ENCODE peak calls at places on chromosomes 13 and 19, in seven cellular contexts. One of them, this sample, is unnamed.

GRCh38 chr13:20685042-20685441 is 18.5 kb upstream of the IL17D start:
- DNase-seq in activated T-helper 9 cell treated with anti-CD3 and anti-CD28 coated beads, Interleukin-2, amount 50 U/mL, for 16 hours: no peak
- DNase-seq in NCI-H1930: no peak
- DNase-seq in NCI-H2029: no peak
- DNase-seq in activated naive CD4-positive, alpha-beta T cell treated with anti-CD3 and anti-CD28 coated beads for 36 hours: no peak
- DNase-seq in hypothalamus: no peak
- DNase-seq in amygdala: no peak
- DNase-seq in this sample: no peak

GRCh38 chr13:112065867-112066623 is 904 bp upstream of the SOX1 start:
- DNase-seq in activated naive CD4-positive, alpha-beta T cell treated with anti-CD3 and anti-CD28 coated beads for 36 hours: no peak
- DNase-seq in NCI-H2029: no peak
- DNase-seq in hypothalamus: no peak
- DNase-seq in activated T-helper 9 cell treated with anti-CD3 and anti-CD28 coated beads, Interleukin-2, amount 50 U/mL, for 16 hours: no peak
- DNase-seq in NCI-H1930: no peak
- DNase-seq in amygdala: no peak
- DNase-seq in this sample: no peak

GRCh38 chr19:15123900-15124299 is 16.7 kb downstream of the SYDE1 start:
- DNase-seq in amygdala: no peak
- DNase-seq in activated T-helper 9 cell treated with anti-CD3 and anti-CD28 coated beads, Interleukin-2, amount 50 U/mL, for 16 hours: no peak
- DNase-seq in activated naive CD4-positive, alpha-beta T cell treated with anti-CD3 and anti-CD28 coated beads for 36 hours: no peak
- DNase-seq in NCI-H2029: peak
- DNase-seq in NCI-H1930: no peak
- DNase-seq in hypothalamus: peak
- DNase-seq in this sample: no peak

GRCh38 chr19:1245468-1245867 is 2.9 kb upstream of the MIDN start:
- DNase-seq in activated T-helper 9 cell treated with anti-CD3 and anti-CD28 coated beads, Interleukin-2, amount 50 U/mL, for 16 hours: no peak
- DNase-seq in NCI-H1930: no peak
- DNase-seq in NCI-H2029: no peak
- DNase-seq in amygdala: no peak
- DNase-seq in hypothalamus: no peak
- DNase-seq in activated naive CD4-positive, alpha-beta T cell treated with anti-CD3 and anti-CD28 coated beads for 36 hours: no peak
- DNase-seq in this sample: peak

GRCh38 chr13:80029170-80029569 is 311.8 kb downstream of the SPRY2 start:
- DNase-seq in NCI-H1930: no peak
- DNase-seq in activated naive CD4-positive, alpha-beta T cell treated with anti-CD3 and anti-CD28 coated beads for 36 hours: no peak
- DNase-seq in activated T-helper 9 cell treated with anti-CD3 and anti-CD28 coated beads, Interleukin-2, amount 50 U/mL, for 16 hours: no peak
- DNase-seq in NCI-H2029: peak
- DNase-seq in amygdala: no peak
- DNase-seq in hypothalamus: no peak
- DNase-seq in this sample: no peak

GRCh38 chr13:95455782-95456181 is 96.7 kb upstream of the CLDN10 start:
- DNase-seq in amygdala: no peak
- DNase-seq in NCI-H2029: no peak
- DNase-seq in NCI-H1930: no peak
- DNase-seq in hypothalamus: no peak
- DNase-seq in activated naive CD4-positive, alpha-beta T cell treated with anti-CD3 and anti-CD28 coated beads for 36 hours: no peak
- DNase-seq in activated T-helper 9 cell treated with anti-CD3 and anti-CD28 coated beads, Interleukin-2, amount 50 U/mL, for 16 hours: no peak
- DNase-seq in this sample: no peak

GRCh38 chr13:114149774-114150740 is 17.6 kb upstream of the RASA3 start:
- DNase-seq in NCI-H2029: peak
- DNase-seq in NCI-H1930: no peak
- DNase-seq in activated T-helper 9 cell treated with anti-CD3 and anti-CD28 coated beads, Interleukin-2, amount 50 U/mL, for 16 hours: no peak
- DNase-seq in hypothalamus: no peak
- DNase-seq in activated naive CD4-positive, alpha-beta T cell treated with anti-CD3 and anti-CD28 coated beads for 36 hours: no peak
- DNase-seq in amygdala: no peak
- DNase-seq in this sample: no peak

GRCh38 chr19:1512671-1513491 is at the start of gene ADAMTSL5:
- DNase-seq in activated T-helper 9 cell treated with anti-CD3 and anti-CD28 coated beads, Interleukin-2, amount 50 U/mL, for 16 hours: peak
- DNase-seq in hypothalamus: no peak
- DNase-seq in NCI-H1930: no peak
- DNase-seq in activated naive CD4-positive, alpha-beta T cell treated with anti-CD3 and anti-CD28 coated beads for 36 hours: peak
- DNase-seq in NCI-H2029: no peak
- DNase-seq in amygdala: no peak
- DNase-seq in this sample: no peak

GRCh38 chr13:113734099-113734825 is 24.8 kb upstream of the TMEM255B start:
- DNase-seq in amygdala: no peak
- DNase-seq in NCI-H2029: no peak
- DNase-seq in activated T-helper 9 cell treated with anti-CD3 and anti-CD28 coated beads, Interleukin-2, amount 50 U/mL, for 16 hours: no peak
- DNase-seq in activated naive CD4-positive, alpha-beta T cell treated with anti-CD3 and anti-CD28 coated beads for 36 hours: no peak
- DNase-seq in hypothalamus: no peak
- DNase-seq in NCI-H1930: no peak
- DNase-seq in this sample: peak

GRCh38 chr13:100987993-100988392 is 313.4 kb upstream of the TMTC4 start:
- DNase-seq in NCI-H1930: peak
- DNase-seq in hypothalamus: no peak
- DNase-seq in amygdala: no peak
- DNase-seq in activated naive CD4-positive, alpha-beta T cell treated with anti-CD3 and anti-CD28 coated beads for 36 hours: no peak
- DNase-seq in activated T-helper 9 cell treated with anti-CD3 and anti-CD28 coated beads, Interleukin-2, amount 50 U/mL, for 16 hours: no peak
- DNase-seq in NCI-H2029: no peak
- DNase-seq in this sample: no peak

GRCh38 chr13:77729502-77730221 is 32.2 kb downstream of the SLAIN1 start:
- DNase-seq in hypothalamus: no peak
- DNase-seq in activated naive CD4-positive, alpha-beta T cell treated with anti-CD3 and anti-CD28 coated beads for 36 hours: peak
- DNase-seq in amygdala: no peak
- DNase-seq in NCI-H2029: no peak
- DNase-seq in activated T-helper 9 cell treated with anti-CD3 and anti-CD28 coated beads, Interleukin-2, amount 50 U/mL, for 16 hours: no peak
- DNase-seq in NCI-H1930: no peak
- DNase-seq in this sample: no peak

GRCh38 chr19:50703915-50704548 is 15.6 kb downstream of the SHANK1 start:
- DNase-seq in amygdala: no peak
- DNase-seq in NCI-H1930: no peak
- DNase-seq in hypothalamus: no peak
- DNase-seq in activated naive CD4-positive, alpha-beta T cell treated with anti-CD3 and anti-CD28 coated beads for 36 hours: no peak
- DNase-seq in NCI-H2029: no peak
- DNase-seq in activated T-helper 9 cell treated with anti-CD3 and anti-CD28 coated beads, Interleukin-2, amount 50 U/mL, for 16 hours: no peak
- DNase-seq in this sample: no peak

GRCh38 chr13:110525328-110526319 is 35.9 kb downstream of the RAB20 start:
- DNase-seq in activated naive CD4-positive, alpha-beta T cell treated with anti-CD3 and anti-CD28 coated beads for 36 hours: peak
- DNase-seq in hypothalamus: no peak
- DNase-seq in activated T-helper 9 cell treated with anti-CD3 and anti-CD28 coated beads, Interleukin-2, amount 50 U/mL, for 16 hours: no peak
- DNase-seq in amygdala: no peak
- DNase-seq in NCI-H2029: peak
- DNase-seq in NCI-H1930: no peak
- DNase-seq in this sample: peak

GRCh38 chr13:49584771-49585182 is 581 bp downstream of the RCBTB1 start:
- DNase-seq in activated T-helper 9 cell treated with anti-CD3 and anti-CD28 coated beads, Interleukin-2, amount 50 U/mL, for 16 hours: no peak
- DNase-seq in hypothalamus: no peak
- DNase-seq in amygdala: no peak
- DNase-seq in activated naive CD4-positive, alpha-beta T cell treated with anti-CD3 and anti-CD28 coated beads for 36 hours: peak
- DNase-seq in NCI-H1930: no peak
- DNase-seq in NCI-H2029: no peak
- DNase-seq in this sample: no peak

GRCh38 chr13:50842711-50843255 is 709 bp downstream of the DLEU7 start:
- DNase-seq in NCI-H1930: no peak
- DNase-seq in activated naive CD4-positive, alpha-beta T cell treated with anti-CD3 and anti-CD28 coated beads for 36 hours: no peak
- DNase-seq in amygdala: no peak
- DNase-seq in activated T-helper 9 cell treated with anti-CD3 and anti-CD28 coated beads, Interleukin-2, amount 50 U/mL, for 16 hours: no peak
- DNase-seq in NCI-H2029: no peak
- DNase-seq in hypothalamus: no peak
- DNase-seq in this sample: no peak

GRCh38 chr13:79435549-79435948 is 29.5 kb upstream of the RBM26 start:
- DNase-seq in NCI-H2029: no peak
- DNase-seq in amygdala: no peak
- DNase-seq in activated naive CD4-positive, alpha-beta T cell treated with anti-CD3 and anti-CD28 coated beads for 36 hours: no peak
- DNase-seq in NCI-H1930: no peak
- DNase-seq in activated T-helper 9 cell treated with anti-CD3 and anti-CD28 coated beads, Interleukin-2, amount 50 U/mL, for 16 hours: no peak
- DNase-seq in hypothalamus: no peak
- DNase-seq in this sample: no peak

GRCh38 chr19:55156202-55157063 is 1.1 kb downstream of the TNNI3 start:
- DNase-seq in NCI-H1930: peak
- DNase-seq in NCI-H2029: peak
- DNase-seq in activated naive CD4-positive, alpha-beta T cell treated with anti-CD3 and anti-CD28 coated beads for 36 hours: peak
- DNase-seq in activated T-helper 9 cell treated with anti-CD3 and anti-CD28 coated beads, Interleukin-2, amount 50 U/mL, for 16 hours: no peak
- DNase-seq in amygdala: no peak
- DNase-seq in hypothalamus: no peak
- DNase-seq in this sample: peak

GRCh38 chr13:53237696-53238095 is 209.1 kb downstream of the OLFM4 start:
- DNase-seq in amygdala: no peak
- DNase-seq in hypothalamus: no peak
- DNase-seq in activated T-helper 9 cell treated with anti-CD3 and anti-CD28 coated beads, Interleukin-2, amount 50 U/mL, for 16 hours: no peak
- DNase-seq in activated naive CD4-positive, alpha-beta T cell treated with anti-CD3 and anti-CD28 coated beads for 36 hours: no peak
- DNase-seq in NCI-H1930: no peak
- DNase-seq in NCI-H2029: no peak
- DNase-seq in this sample: no peak

GRCh38 chr19:47697863-47698609 is 15.2 kb upstream of the EHD2 start:
- DNase-seq in NCI-H2029: peak
- DNase-seq in hypothalamus: peak
- DNase-seq in activated naive CD4-positive, alpha-beta T cell treated with anti-CD3 and anti-CD28 coated beads for 36 hours: peak
- DNase-seq in NCI-H1930: peak
- DNase-seq in activated T-helper 9 cell treated with anti-CD3 and anti-CD28 coated beads, Interleukin-2, amount 50 U/mL, for 16 hours: peak
- DNase-seq in amygdala: peak
- DNase-seq in this sample: peak

GRCh38 chr13:37995052-37995451 is 125.5 kb upstream of the TRPC4 start:
- DNase-seq in activated naive CD4-positive, alpha-beta T cell treated with anti-CD3 and anti-CD28 coated beads for 36 hours: no peak
- DNase-seq in amygdala: no peak
- DNase-seq in NCI-H2029: peak
- DNase-seq in NCI-H1930: peak
- DNase-seq in hypothalamus: no peak
- DNase-seq in activated T-helper 9 cell treated with anti-CD3 and anti-CD28 coated beads, Interleukin-2, amount 50 U/mL, for 16 hours: no peak
- DNase-seq in this sample: no peak

GRCh38 chr13:61187471-61187870 is 228.2 kb downstream of the PCDH20 start:
- DNase-seq in hypothalamus: no peak
- DNase-seq in NCI-H2029: no peak
- DNase-seq in activated naive CD4-positive, alpha-beta T cell treated with anti-CD3 and anti-CD28 coated beads for 36 hours: no peak
- DNase-seq in activated T-helper 9 cell treated with anti-CD3 and anti-CD28 coated beads, Interleukin-2, amount 50 U/mL, for 16 hours: no peak
- DNase-seq in NCI-H1930: no peak
- DNase-seq in amygdala: no peak
- DNase-seq in this sample: no peak

GRCh38 chr19:32916969-32917611 is 47.5 kb upstream of the SLC7A9 start:
- DNase-seq in activated naive CD4-positive, alpha-beta T cell treated with anti-CD3 and anti-CD28 coated beads for 36 hours: no peak
- DNase-seq in NCI-H2029: no peak
- DNase-seq in NCI-H1930: no peak
- DNase-seq in amygdala: no peak
- DNase-seq in activated T-helper 9 cell treated with anti-CD3 and anti-CD28 coated beads, Interleukin-2, amount 50 U/mL, for 16 hours: no peak
- DNase-seq in hypothalamus: no peak
- DNase-seq in this sample: no peak

GRCh38 chr13:23898101-23898500 is 799 bp upstream of the C1QTNF9B start:
- DNase-seq in hypothalamus: no peak
- DNase-seq in amygdala: no peak
- DNase-seq in activated T-helper 9 cell treated with anti-CD3 and anti-CD28 coated beads, Interleukin-2, amount 50 U/mL, for 16 hours: no peak
- DNase-seq in activated naive CD4-positive, alpha-beta T cell treated with anti-CD3 and anti-CD28 coated beads for 36 hours: no peak
- DNase-seq in NCI-H2029: no peak
- DNase-seq in NCI-H1930: no peak
- DNase-seq in this sample: no peak